ENCODE peak calls at places on chromosomes 13 and 19, in four cellular contexts. E is AG04450, F is small intestine, T is stomach. X is an unnamed sample.

GRCh38 chr13:23140492-23140891 is 40.3 kb upstream of the SGCG start:
- DNase-seq in E (no peak), F (no peak), T (no peak), X (no peak)

GRCh38 chr19:19822148-19822429 is 539 bp upstream of the ZNF506 start:
- DNase-seq in F (no peak), T (no peak), E (no peak), X (no peak)

GRCh38 chr13:93254775-93255174 is 28.2 kb downstream of the GPC6 start:
- DNase-seq in E (no peak), T (no peak), F (no peak), X (no peak)

GRCh38 chr19:13214036-13214730 is 64.0 kb downstream of the IER2 start:
- DNase-seq in E (no peak), T (no peak), F (no peak), X (no peak)

GRCh38 chr13:95128045-95128643 is 173.1 kb downstream of the ABCC4 start:
- DNase-seq in E (no peak), T (peak; percentile 52), F (no peak), X (no peak)

GRCh38 chr13:80338781-80339577 is 1.9 kb downstream of the SPRY2 start:
- DNase-seq in F (peak; percentile 55), T (peak; percentile 61), E (peak; percentile 56), X (peak; percentile 73)

GRCh38 chr13:100560498-100561215 is 27.9 kb downstream of the GGACT start:
- DNase-seq in E (no peak), F (no peak), T (no peak), X (no peak)

GRCh38 chr19:3275068-3275582 is 50.7 kb downstream of the CELF5 start:
- DNase-seq in T (no peak), F (no peak), E (no peak), X (no peak)

GRCh38 chr19:50644315-50644915 is 4.7 kb upstream of the SYT3 start:
- DNase-seq in T (no peak), F (no peak), E (no peak), X (no peak)

GRCh38 chr19:12733369-12733896 is 1.1 kb downstream of the TRIR start:
- DNase-seq in E (no peak), F (peak; percentile 36), T (no peak), X (no peak)

GRCh38 chr19:2275588-2276428 is 6.2 kb downstream of the PEAK3 start:
- DNase-seq in E (no peak), F (peak; percentile 62), T (peak; percentile 63), X (peak; percentile 28)

GRCh38 chr19:48509467-48510194 is 2.0 kb downstream of the LMTK3 start:
- DNase-seq in T (no peak), E (no peak), F (no peak), X (no peak)

GRCh38 chr13:74889321-74889720 is 592.6 kb downstream of the TBC1D4 start:
- DNase-seq in F (no peak), E (no peak), T (no peak), X (no peak)

GRCh38 chr13:113243847-113244246 is 34.4 kb downstream of the CUL4A start:
- DNase-seq in F (no peak), T (no peak), E (no peak), X (no peak)

GRCh38 chr13:77507931-77508776 is 27.4 kb upstream of the SCEL start:
- DNase-seq in E (no peak), F (no peak), T (no peak), X (no peak)

GRCh38 chr13:27617801-27618411 is 2.4 kb downstream of the LNX2 start:
- DNase-seq in F (no peak), T (peak; percentile 28), E (no peak), X (peak; percentile 53)
- H3K27ac ChIP-seq in F (no peak overlapping the region), T (no peak overlapping the region), E (no peak overlapping the region), X (peak overlapping the region; percentile 76)

GRCh38 chr13:97967948-97968347 is 14.5 kb downstream of the IPO5 start:
- DNase-seq in E (no peak), T (peak; percentile 42), F (peak; percentile 10), X (no peak)
- H3K27ac ChIP-seq in E (no peak overlapping the region), T (no peak overlapping the region), F (no peak overlapping the region), X (no peak overlapping the region)

DNA sequence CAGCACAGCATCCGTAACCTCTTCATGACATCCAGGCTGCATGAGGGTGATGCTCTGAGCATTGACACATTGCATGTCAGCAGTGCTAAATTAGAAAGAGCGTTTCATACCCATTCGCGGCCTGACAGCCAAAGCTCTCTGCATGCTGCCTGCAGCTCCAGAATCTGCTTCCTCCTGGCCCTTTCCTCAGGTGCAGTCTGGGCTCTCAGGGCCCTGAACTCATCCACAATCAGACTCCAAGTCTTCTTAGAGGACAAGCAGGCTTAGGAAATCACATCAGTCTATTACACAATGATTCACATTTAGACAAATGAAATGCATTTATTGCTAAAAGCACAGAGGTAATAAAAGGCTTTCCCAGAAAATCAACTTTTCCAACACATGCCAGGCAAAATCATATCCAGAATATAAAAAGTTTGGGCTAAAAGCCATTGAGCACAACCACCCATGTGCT is 109.1 kb downstream of the COL4A2 start:
- DNase-seq in T (no peak), F (no peak), E (no peak), X (no peak)
- H3K27ac ChIP-seq in T (no peak overlapping the region), F (peak overlapping the region; percentile 28), E (no peak overlapping the region), X (peak overlapping the region; percentile 68)

DNA sequence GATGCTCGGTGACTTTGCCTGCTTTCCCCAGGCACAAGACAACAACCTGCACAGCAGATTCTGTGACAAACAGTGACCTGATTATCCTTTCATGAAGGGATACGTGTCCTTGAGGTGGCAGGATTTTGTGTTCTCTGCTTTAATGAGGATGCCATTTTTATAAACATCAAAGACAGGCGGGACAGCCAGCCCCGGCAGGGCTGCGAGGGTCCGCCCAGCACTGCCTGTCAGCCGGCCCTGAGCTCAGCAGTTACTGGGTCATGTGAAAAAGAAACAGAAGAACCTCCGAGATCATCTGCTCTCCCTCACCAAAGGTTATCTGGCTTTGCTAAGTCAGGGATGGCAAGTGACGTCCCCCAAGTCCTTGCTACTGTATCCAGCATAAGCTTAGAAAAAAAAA is 666.4 kb upstream of the ARGLU1 start:
- DNase-seq in F (no peak), E (no peak), T (no peak), X (no peak)
- H3K27ac ChIP-seq in F (no peak overlapping the region), E (no peak overlapping the region), T (no peak overlapping the region), X (no peak overlapping the region)

GRCh38 chr19:18013210-18013609 is 5.2 kb downstream of the ARRDC2 start:
- DNase-seq in F (no peak), T (no peak), E (no peak), X (no peak)
- H3K27ac ChIP-seq in F (peak overlapping the region; percentile 84), T (no peak overlapping the region), E (no peak overlapping the region), X (no peak overlapping the region)

GRCh38 chr19:1113278-1113985 is 9.6 kb downstream of the GPX4 start:
- DNase-seq in F (peak; percentile 95), T (peak; percentile 97), E (peak; percentile 94), X (peak; percentile 94)
- H3K27ac ChIP-seq in F (peak overlapping the region; percentile 72), T (peak overlapping the region; percentile 25), E (peak overlapping the region; percentile 88), X (peak overlapping the region; percentile 71)

DNA sequence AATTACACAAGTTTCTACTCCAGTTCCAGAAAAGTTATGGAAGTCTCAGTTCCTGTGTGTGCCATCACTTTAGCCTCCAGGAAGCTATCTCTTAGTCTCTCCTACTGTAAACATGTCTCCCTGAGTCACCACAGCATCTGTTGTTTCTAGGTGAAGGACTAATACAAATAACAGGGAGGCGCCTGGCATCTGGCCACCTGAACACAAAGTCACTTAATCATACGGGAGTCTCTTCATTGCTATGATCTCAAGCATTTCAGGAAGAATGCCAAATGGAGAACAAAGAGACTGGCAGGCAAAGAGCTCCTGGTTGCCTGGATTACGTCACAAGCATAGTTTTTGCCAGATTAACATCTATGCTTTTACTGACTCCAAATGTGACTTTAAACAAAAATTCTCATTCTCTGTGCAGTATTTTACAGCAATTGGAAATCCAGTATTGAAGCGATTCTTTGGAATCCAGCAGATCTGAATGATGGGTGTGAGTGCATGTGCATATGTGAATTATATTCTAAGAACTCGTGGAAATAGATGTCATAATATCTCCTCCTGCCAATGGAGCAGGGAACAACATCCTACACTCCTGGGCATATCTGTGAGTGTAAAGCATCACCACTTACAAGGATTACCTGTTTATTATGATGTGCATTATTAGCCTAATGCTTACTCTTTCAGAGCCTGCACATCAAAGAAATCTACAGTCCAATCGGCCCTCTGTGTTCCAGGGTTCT is 572.8 kb downstream of the PCDH9 start:
- DNase-seq in E (peak; percentile 91), F (peak; percentile 1), T (peak; percentile 80), X (peak; percentile 57)
- H3K27ac ChIP-seq in E (peak overlapping the region; percentile 52), F (no peak overlapping the region), T (no peak overlapping the region), X (no peak overlapping the region)

X was measured in lung.